ENCODE peak calls at places on chromosomes 12 and 14, in nine cellular contexts. Y, R, G, S, I, H, X, L and J are unnamed samples.

GRCh38 chr14:94974422-94974821 is 182.9 kb downstream of the DICER1 start:
- DNase-seq in G (no peak), X (no peak), S (no peak), I (no peak), Y (no peak), L (no peak), H (no peak), R (no peak), J (no peak)

GRCh38 chr14:69980457-69981414 is 101.5 kb downstream of the SMOC1 start:
- DNase-seq in X (peak; percentile 55), S (no peak), G (no peak), I (no peak), L (no peak), R (no peak), H (no peak), Y (no peak), J (no peak)

GRCh38 chr14:96198430-96199133 is 6.1 kb upstream of the BDKRB2 start:
- DNase-seq in H (no peak), G (no peak), Y (no peak), R (no peak), S (no peak), L (no peak), X (peak; percentile 21), I (no peak), J (no peak)

GRCh38 chr14:35406811-35407630 is 2.5 kb upstream of the NFKBIA start:
- DNase-seq in R (peak; percentile 59), G (no peak), Y (no peak), X (peak; percentile 61), H (no peak), L (no peak), S (no peak), I (no peak), J (no peak)

GRCh38 chr14:63555572-63555971 is 12.4 kb upstream of the PPP2R5E start:
- DNase-seq in L (no peak), Y (no peak), I (no peak), S (no peak), X (no peak), R (no peak), H (no peak), G (no peak), J (no peak)

GRCh38 chr12:96770239-96770780 is 136.7 kb upstream of the NEDD1 start:
- DNase-seq in R (no peak), I (no peak), S (no peak), X (no peak), G (no peak), L (no peak), H (no peak), Y (no peak), J (no peak)

GRCh38 chr12:52120951-52121847 is 41.7 kb downstream of the SMIM41 start:
- DNase-seq in G (no peak), X (no peak), Y (no peak), H (no peak), R (peak; percentile 46), S (no peak), L (no peak), I (no peak), J (no peak)

GRCh38 chr12:32522322-32523221 is 123.2 kb downstream of the FGD4 start:
- DNase-seq in I (no peak), X (peak; percentile 33), L (no peak), H (no peak), Y (no peak), S (no peak), R (peak; percentile 26), G (no peak), J (no peak)

GRCh38 chr12:99910342-99910741 is 74.4 kb downstream of the ANKS1B start:
- DNase-seq in I (no peak), S (no peak), X (no peak), R (peak; percentile 6), Y (no peak), G (no peak), H (no peak), L (no peak), J (no peak)

GRCh38 chr14:59768855-59769254 is 101.7 kb downstream of the RTN1 start:
- DNase-seq in R (peak; percentile 67), Y (no peak), S (no peak), G (no peak), H (no peak), X (no peak), I (no peak), L (no peak), J (no peak)

GRCh38 chr14:69191340-69192111 is at the start of gene EXD2:
- DNase-seq in H (peak; percentile 86), X (peak; percentile 88), G (peak; percentile 88), R (peak; percentile 80), S (peak; percentile 49), I (peak; percentile 78), Y (peak; percentile 67), L (peak; percentile 23), J (peak; percentile 85)

GRCh38 chr14:106845286-106846087 is 1319.1 kb downstream of the TMEM121 start:
- DNase-seq in X (no peak), S (no peak), G (no peak), I (peak; percentile 18), H (no peak), Y (peak; percentile 26), R (no peak), L (no peak), J (no peak)

GRCh38 chr14:24129410-24129998 is 955 bp upstream of the FITM1 start:
- DNase-seq in Y (no peak), G (no peak), H (no peak), L (no peak), X (no peak), S (no peak), I (no peak), R (no peak), J (no peak)

GRCh38 chr12:28527631-28528249 is 337.5 kb downstream of the CCDC91 start:
- DNase-seq in X (no peak), G (no peak), I (no peak), Y (no peak), R (no peak), S (no peak), L (no peak), H (no peak), J (no peak)

GRCh38 chr12:12887471-12887870 is 3.9 kb upstream of the GPRC5A start:
- DNase-seq in I (no peak), L (no peak), G (no peak), H (no peak), S (no peak), Y (no peak), R (no peak), X (no peak), J (no peak)

GRCh38 chr14:67502867-67503266 is 14.3 kb upstream of the TMEM229B start:
- DNase-seq in Y (no peak), X (no peak), I (no peak), G (no peak), S (no peak), H (no peak), L (no peak), R (no peak), J (no peak)